ENCODE peak calls at places on chromosomes 4 and X, in four cellular contexts. One of them, this sample, is unnamed.

GRCh38 chr4:15753786-15754185 is 24.3 kb upstream of the CD38 start:
- DNase-seq in EL: peak; percentile 61
- DNase-seq in GM04504: no peak
- DNase-seq in stimulated activated CD4-positive, alpha-beta T cell treated with anti-CD3 and anti-CD28 coated beads, TNF-alpha, amount 100 ng/mL, for 48 hours: no peak
- DNase-seq in this sample: peak; percentile 73

GRCh38 chr4:181418491-181418890 is 824.7 kb upstream of the TENM3 start:
- DNase-seq in GM04504: no peak
- DNase-seq in EL: no peak
- DNase-seq in stimulated activated CD4-positive, alpha-beta T cell treated with anti-CD3 and anti-CD28 coated beads, TNF-alpha, amount 100 ng/mL, for 48 hours: no peak
- DNase-seq in this sample: no peak

GRCh38 chr4:73208376-73208775 is 50.2 kb downstream of the ANKRD17 start:
- DNase-seq in EL: peak; percentile 66
- DNase-seq in stimulated activated CD4-positive, alpha-beta T cell treated with anti-CD3 and anti-CD28 coated beads, TNF-alpha, amount 100 ng/mL, for 48 hours: no peak
- DNase-seq in GM04504: peak; percentile 12
- DNase-seq in this sample: peak; percentile 62

GRCh38 chr4:184471872-184472539 is 2.3 kb downstream of the IRF2 start:
- DNase-seq in stimulated activated CD4-positive, alpha-beta T cell treated with anti-CD3 and anti-CD28 coated beads, TNF-alpha, amount 100 ng/mL, for 48 hours: no peak
- DNase-seq in EL: peak; percentile 36
- DNase-seq in GM04504: no peak
- DNase-seq in this sample: no peak

GRCh38 chrX:9286234-9286633 is 178.6 kb upstream of the TBL1X start:
- DNase-seq in GM04504: no peak
- DNase-seq in EL: no peak
- DNase-seq in stimulated activated CD4-positive, alpha-beta T cell treated with anti-CD3 and anti-CD28 coated beads, TNF-alpha, amount 100 ng/mL, for 48 hours: no peak
- DNase-seq in this sample: no peak

GRCh38 chr4:40214661-40215418 is 18.0 kb downstream of the RHOH start:
- DNase-seq in stimulated activated CD4-positive, alpha-beta T cell treated with anti-CD3 and anti-CD28 coated beads, TNF-alpha, amount 100 ng/mL, for 48 hours: no peak
- DNase-seq in EL: no peak
- DNase-seq in GM04504: no peak
- DNase-seq in this sample: peak; percentile 29

GRCh38 chr4:40579983-40580382 is 49.7 kb downstream of the RBM47 start:
- DNase-seq in EL: peak; percentile 82
- DNase-seq in stimulated activated CD4-positive, alpha-beta T cell treated with anti-CD3 and anti-CD28 coated beads, TNF-alpha, amount 100 ng/mL, for 48 hours: no peak
- DNase-seq in GM04504: peak; percentile 83
- DNase-seq in this sample: peak; percentile 93

GRCh38 chr4:144647095-144647959 is 1.4 kb downstream of the HHIP start:
- DNase-seq in stimulated activated CD4-positive, alpha-beta T cell treated with anti-CD3 and anti-CD28 coated beads, TNF-alpha, amount 100 ng/mL, for 48 hours: no peak
- DNase-seq in EL: peak; percentile 38
- DNase-seq in GM04504: no peak
- DNase-seq in this sample: peak; percentile 42

GRCh38 chr4:20284990-20285389 is 33.3 kb downstream of the SLIT2 start:
- DNase-seq in stimulated activated CD4-positive, alpha-beta T cell treated with anti-CD3 and anti-CD28 coated beads, TNF-alpha, amount 100 ng/mL, for 48 hours: no peak
- DNase-seq in EL: peak; percentile 73
- DNase-seq in GM04504: peak; percentile 38
- DNase-seq in this sample: peak; percentile 47

GRCh38 chrX:21798677-21799219 is 40.7 kb upstream of the MBTPS2 start:
- DNase-seq in EL: no peak
- DNase-seq in GM04504: no peak
- DNase-seq in stimulated activated CD4-positive, alpha-beta T cell treated with anti-CD3 and anti-CD28 coated beads, TNF-alpha, amount 100 ng/mL, for 48 hours: no peak
- DNase-seq in this sample: peak; percentile 95

GRCh38 chrX:108699368-108699767 is 37.0 kb downstream of the IRS4 start:
- DNase-seq in EL: peak; percentile 9
- DNase-seq in GM04504: peak; percentile 8
- DNase-seq in stimulated activated CD4-positive, alpha-beta T cell treated with anti-CD3 and anti-CD28 coated beads, TNF-alpha, amount 100 ng/mL, for 48 hours: no peak
- DNase-seq in this sample: peak; percentile 13

GRCh38 chr4:36590343-36590742 is 308.9 kb downstream of the DTHD1 start:
- DNase-seq in EL: no peak
- DNase-seq in stimulated activated CD4-positive, alpha-beta T cell treated with anti-CD3 and anti-CD28 coated beads, TNF-alpha, amount 100 ng/mL, for 48 hours: no peak
- DNase-seq in GM04504: no peak
- DNase-seq in this sample: no peak